ENCODE peak calls at places on chromosomes 16 and 17, in seven cellular contexts. H is A673, E is GM12878, T is A549, P is body of pancreas, K is pancreas, R is tibial artery. L is an unnamed sample.
A peak's percentile ranks its signal among the peaks of the same experiment; 100 is the strongest.

GRCh38 chr17:65085397-65085796 is 28.9 kb upstream of the GNA13 start:
- DNase-seq in H (peak; percentile 26), E (no peak), T (peak; percentile 41), P (no peak), K (no peak), R (no peak), L (no peak)

GRCh38 chr16:79589495-79590134 is 10.9 kb downstream of the MAF start:
- DNase-seq in H (no peak), E (no peak), T (no peak), P (no peak), K (no peak), R (no peak), L (no peak)

GRCh38 chr16:4200781-4201137 is 41.1 kb downstream of the SRL start:
- DNase-seq in H (no peak), E (no peak), T (no peak), P (no peak), K (no peak), R (no peak), L (no peak)

GRCh38 chr17:9121186-9121820 is 100.0 kb downstream of the NTN1 start:
- DNase-seq in H (no peak), E (no peak), T (no peak), P (no peak), K (no peak), R (no peak), L (no peak)

GRCh38 chr16:65937455-65937854 is 429.0 kb upstream of the CDH5 start:
- DNase-seq in H (no peak), E (no peak), T (no peak), P (no peak), K (no peak), R (no peak), L (no peak)

GRCh38 chr17:18246880-18247612 is 11.5 kb downstream of the FLII start:
- DNase-seq in H (peak; percentile 74), E (no peak), T (peak; percentile 73), P (peak; percentile 61), K (peak; percentile 74), R (no peak), L (no peak)

GRCh38 chr16:89346869-89347268 is 129.4 kb downstream of the ZNF778 start:
- DNase-seq in H (no peak), E (no peak), T (no peak), P (no peak), K (no peak), R (no peak), L (no peak)

GRCh38 chr17:67624886-67625656 is 92.7 kb upstream of the NOL11 start:
- DNase-seq in H (no peak), E (no peak), T (no peak), P (no peak), K (no peak), R (no peak), L (no peak)

GRCh38 chr16:11706180-11706742 is 36.4 kb downstream of the TXNDC11 start:
- DNase-seq in H (no peak), E (no peak), T (no peak), P (peak; percentile 38), K (peak; percentile 45), R (no peak), L (peak; percentile 47)

GRCh38 chr17:4584125-4584834 is at the start of gene SMTNL2:
- DNase-seq in H (peak; percentile 22), E (no peak), T (no peak), P (no peak), K (no peak), R (no peak), L (no peak)

GRCh38 chr16:88907768-88908167 is 41.3 kb upstream of the PABPN1L start:
- DNase-seq in H (no peak), E (no peak), T (peak; percentile 43), P (no peak), K (no peak), R (no peak), L (no peak)

GRCh38 chr17:69323806-69324205 is 3.1 kb downstream of the ABCA5 start:
- DNase-seq in H (no peak), E (no peak), T (no peak), P (no peak), K (no peak), R (no peak), L (no peak)

DNA sequence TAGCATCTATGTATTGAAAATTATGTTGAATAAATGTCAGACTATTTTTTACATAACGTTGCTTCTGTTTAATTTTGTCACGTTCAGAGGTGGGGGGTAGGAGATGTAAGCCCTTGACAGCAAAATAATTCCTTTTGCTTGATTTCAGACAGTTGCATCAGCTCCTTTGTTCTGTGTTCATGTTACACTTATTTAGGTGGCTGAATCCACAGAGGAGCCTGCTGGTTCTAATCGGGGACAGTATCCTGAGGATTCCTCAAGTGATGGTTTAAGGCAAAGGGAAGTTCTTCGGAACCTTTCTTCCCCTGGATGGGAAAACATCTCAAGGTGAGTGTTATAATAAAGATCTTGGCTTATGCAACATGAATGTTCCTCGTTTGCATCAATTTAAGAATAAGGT is 4.5 kb downstream of the HERPUD1 start:
- DNase-seq in H (peak; percentile 60), E (no peak), T (no peak), P (no peak), K (no peak), R (no peak), L (no peak)
- H3K4me1 ChIP-seq in H (peaks cover 24% of the 10 kb centered on the region), E (peaks cover 38% of the 10 kb centered on the region), T (peaks cover 35% of the 10 kb centered on the region), P (peaks cover 63% of the 10 kb centered on the region), K (peaks cover 57% of the 10 kb centered on the region), R (peaks cover 48% of the 10 kb centered on the region), L (peaks cover 2% of the 10 kb centered on the region)

DNA sequence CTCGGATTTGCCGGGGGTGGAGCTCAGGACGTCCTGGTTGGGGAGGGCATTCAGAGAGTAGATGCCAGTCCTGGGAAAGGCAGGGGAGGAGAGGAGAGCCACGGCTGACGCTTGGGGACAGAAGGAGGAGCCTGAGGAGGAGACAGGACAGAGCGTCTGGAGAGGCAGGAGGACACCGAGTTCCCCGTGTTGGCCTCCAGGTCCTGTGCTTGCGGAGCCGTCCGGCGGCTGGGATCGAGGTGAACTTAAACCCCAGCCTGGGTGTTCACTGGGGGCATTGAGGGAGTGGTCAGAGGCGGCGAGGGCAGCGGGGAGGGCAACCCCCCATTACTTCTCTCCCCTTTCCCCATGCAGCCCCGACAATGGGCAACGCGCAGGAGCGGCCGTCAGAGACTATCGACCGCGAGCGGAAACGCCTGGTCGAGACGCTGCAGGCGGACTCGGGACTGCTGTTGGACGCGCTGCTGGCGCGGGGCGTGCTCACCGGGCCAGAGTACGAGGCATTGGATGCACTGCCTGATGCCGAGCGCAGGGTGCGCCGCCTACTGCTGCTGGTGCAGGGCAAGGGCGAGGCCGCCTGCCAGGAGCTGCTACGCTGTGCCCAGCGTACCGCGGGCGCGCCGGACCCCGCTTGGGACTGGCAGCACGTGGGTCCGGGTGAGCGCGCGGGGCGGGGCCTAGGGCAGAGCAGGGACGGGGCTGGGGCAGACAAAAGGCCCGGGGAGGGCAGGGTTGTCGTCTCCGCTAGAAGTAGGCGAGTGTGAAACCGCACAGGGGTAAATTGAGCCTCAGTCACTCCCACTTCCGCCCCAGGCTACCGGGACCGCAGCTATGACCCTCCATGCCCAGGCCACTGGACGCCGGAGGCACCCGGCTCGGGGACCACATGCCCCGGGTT is 3.7 kb downstream of the NOL3 start:
- DNase-seq in H (peak; percentile 87), E (no peak), T (peak; percentile 91), P (peak; percentile 88), K (peak; percentile 92), R (peak; percentile 91), L (peak; percentile 96)
- H3K27ac ChIP-seq in H (peak overlapping the region; percentile 61), E (no peak overlapping the region), T (peak overlapping the region; percentile 87), P (peak overlapping the region; percentile 94), K (peak overlapping the region; percentile 79), R (peak overlapping the region; percentile 92), L (peak overlapping the region; percentile 76)

GRCh38 chr16:70740174-70740918 is 54.5 kb upstream of the MTSS2 start:
- DNase-seq in H (no peak), E (no peak), T (no peak), P (no peak), K (no peak), R (no peak), L (peak; percentile 66)

GRCh38 chr16:70736454-70737376 is 50.9 kb upstream of the MTSS2 start:
- DNase-seq in H (no peak), E (no peak), T (no peak), P (no peak), K (no peak), R (no peak), L (no peak)

GRCh38 chr16:70739389-70739788 is 53.5 kb upstream of the MTSS2 start:
- DNase-seq in H (no peak), E (no peak), T (no peak), P (no peak), K (no peak), R (no peak), L (no peak)

GRCh38 chr16:70737377-70738082 is 51.7 kb upstream of the MTSS2 start:
- DNase-seq in H (no peak), E (peak; percentile 81), T (no peak), P (no peak), K (peak; percentile 36), R (peak; percentile 79), L (peak; percentile 86)

DNA sequence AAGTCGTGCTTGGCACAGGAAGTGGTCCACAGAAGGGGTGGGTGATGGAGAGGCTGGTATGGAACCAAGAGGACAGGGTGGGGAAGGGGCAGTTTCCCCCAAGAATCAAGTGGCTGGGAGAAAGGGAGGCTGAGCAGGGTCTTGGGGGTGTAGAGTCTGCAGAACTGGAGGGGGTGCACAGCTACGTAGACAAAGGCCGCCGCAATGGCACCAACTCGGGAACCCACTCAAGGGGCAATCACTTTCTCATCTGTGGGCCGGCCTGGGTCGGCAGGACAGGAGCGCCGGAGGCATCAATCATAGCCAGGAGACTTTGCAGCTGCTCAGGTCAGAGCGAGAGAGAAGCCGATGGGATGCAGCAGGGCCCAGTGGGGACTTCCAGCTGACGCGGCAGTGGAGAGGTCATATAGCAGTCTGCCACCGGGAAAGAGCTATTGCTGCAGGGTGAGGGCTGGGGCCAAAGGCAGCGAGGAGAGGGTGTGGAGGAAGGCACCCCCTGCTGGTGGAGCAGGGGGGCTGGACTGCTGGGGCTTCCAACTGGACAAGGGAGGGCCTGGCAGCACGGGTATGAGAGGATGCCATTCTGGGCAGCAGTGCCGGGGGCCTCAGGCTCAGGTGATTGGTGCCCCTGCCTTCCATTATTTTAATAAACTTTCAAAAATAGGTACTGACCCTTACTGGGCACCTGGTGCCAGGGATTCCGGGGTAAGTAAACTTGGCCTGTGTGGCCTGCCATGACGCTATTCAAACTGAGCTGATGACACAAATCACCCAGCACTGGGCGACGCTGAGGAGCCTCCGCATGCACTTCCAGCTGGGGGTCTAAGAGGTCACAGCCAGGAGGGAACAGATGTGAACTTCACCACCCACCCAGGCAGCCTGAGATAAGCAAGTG is 52.5 kb upstream of the MTSS2 start:
- DNase-seq in H (no peak), E (no peak), T (peak; percentile 69), P (no peak), K (no peak), R (peak; percentile 62), L (peak; percentile 89)
- H3K4me1 ChIP-seq in H (no peaks in the 10 kb centered on the region), E (peaks cover 22% of the 10 kb centered on the region), T (peaks cover 17% of the 10 kb centered on the region), P (peaks cover 11% of the 10 kb centered on the region), K (no peaks in the 10 kb centered on the region), R (peaks cover 43% of the 10 kb centered on the region), L (peaks cover 43% of the 10 kb centered on the region)

GRCh38 chr17:77607606-77608005 is 350.9 kb upstream of the TNRC6C start:
- DNase-seq in H (no peak), E (no peak), T (no peak), P (no peak), K (no peak), R (no peak), L (no peak)
- H3K27ac ChIP-seq in H (no peak overlapping the region), E (no peak overlapping the region), T (no peak overlapping the region), P (no peak overlapping the region), K (no peak overlapping the region), R (no peak overlapping the region), L (no peak overlapping the region)

L was measured in right lobe of liver.